ENCODE peak calls at places on chromosomes 3 and 15, in eight cellular contexts. N, H, S, P, M, A, G and C are unnamed samples.

GRCh38 chr3:104101736-104102135 is 1265.0 kb upstream of the ALCAM start:
- DNase-seq in N (no peak), H (no peak), S (no peak), P (peak; percentile 4), M (no peak), A (no peak), G (no peak), C (no peak)

GRCh38 chr3:13200951-13201350 is 127.7 kb upstream of the IQSEC1 start:
- DNase-seq in N (no peak), H (no peak), S (no peak), P (no peak), M (no peak), A (peak; percentile 48), G (no peak), C (no peak)

GRCh38 chr15:65426216-65426853 is 3.6 kb upstream of the IGDCC4 start:
- DNase-seq in N (no peak), H (peak; percentile 24), S (no peak), P (no peak), M (no peak), A (peak; percentile 34), G (no peak), C (no peak)

GRCh38 chr15:72835289-72835890 is 51.8 kb upstream of the ADPGK start:
- DNase-seq in N (no peak), H (peak; percentile 13), S (no peak), P (peak; percentile 17), M (peak; percentile 44), A (no peak), G (no peak), C (peak; percentile 24)

GRCh38 chr3:178719036-178719635 is 182.9 kb downstream of the KCNMB2 start:
- DNase-seq in N (no peak), H (no peak), S (no peak), P (no peak), M (no peak), A (no peak), G (no peak), C (no peak)

GRCh38 chr3:159112724-159113123 is 310.9 kb downstream of the MFSD1 start:
- DNase-seq in N (no peak), H (no peak), S (no peak), P (no peak), M (no peak), A (no peak), G (no peak), C (no peak)

GRCh38 chr15:40776537-40777141 is 6.9 kb downstream of the C15orf62 start:
- DNase-seq in N (peak; percentile 14), H (peak; percentile 89), S (peak; percentile 56), P (peak; percentile 96), M (no peak), A (peak; percentile 68), G (no peak), C (no peak)

GRCh38 chr3:61768284-61769012 is 207.1 kb downstream of the PTPRG start:
- DNase-seq in N (no peak), H (no peak), S (no peak), P (peak; percentile 59), M (peak; percentile 24), A (no peak), G (no peak), C (no peak)

GRCh38 chr15:94412979-94413741 is 181.8 kb downstream of the MCTP2 start:
- DNase-seq in N (no peak), H (no peak), S (no peak), P (peak; percentile 49), M (peak; percentile 48), A (no peak), G (peak; percentile 3), C (no peak)

GRCh38 chr15:66075947-66076346 is 177.6 kb downstream of the MEGF11 start:
- DNase-seq in N (no peak), H (peak; percentile 6), S (no peak), P (no peak), M (no peak), A (no peak), G (no peak), C (no peak)

GRCh38 chr3:99637041-99637380 is 1.4 kb upstream of the COL8A1 start:
- DNase-seq in N (no peak), H (no peak), S (no peak), P (no peak), M (no peak), A (no peak), G (no peak), C (no peak)

GRCh38 chr3:125431391-125431790 is 56.3 kb upstream of the ZNF148 start:
- DNase-seq in N (no peak), H (no peak), S (no peak), P (peak; percentile 61), M (no peak), A (no peak), G (no peak), C (no peak)

GRCh38 chr3:115958531-115958930 is 335.2 kb downstream of the GAP43 start:
- DNase-seq in N (no peak), H (no peak), S (no peak), P (no peak), M (no peak), A (no peak), G (no peak), C (no peak)

GRCh38 chr3:8539419-8539818 is 37.8 kb downstream of the LMCD1 start:
- DNase-seq in N (no peak), H (no peak), S (no peak), P (peak; percentile 51), M (no peak), A (no peak), G (no peak), C (no peak)

GRCh38 chr15:95325763-95326688 is 1004.5 kb upstream of the NR2F2 start:
- DNase-seq in N (peak; percentile 39), H (no peak), S (no peak), P (no peak), M (no peak), A (no peak), G (no peak), C (no peak)

GRCh38 chr3:64030741-64031140 is 7.4 kb upstream of the PSMD6 start:
- DNase-seq in N (peak; percentile 19), H (peak; percentile 68), S (peak; percentile 69), P (peak; percentile 77), M (peak; percentile 84), A (peak; percentile 90), G (peak; percentile 80), C (peak; percentile 73)

GRCh38 chr3:43866529-43867353 is 176.0 kb downstream of the ABHD5 start:
- DNase-seq in N (no peak), H (no peak), S (no peak), P (peak; percentile 99), M (no peak), A (peak; percentile 21), G (peak; percentile 91), C (peak; percentile 35)

GRCh38 chr3:172313671-172314070 is 134.6 kb downstream of the GHSR start:
- DNase-seq in N (no peak), H (no peak), S (no peak), P (no peak), M (no peak), A (no peak), G (no peak), C (no peak)

GRCh38 chr3:14536055-14536815 is 3.9 kb downstream of the GRIP2 start:
- DNase-seq in N (no peak), H (no peak), S (no peak), P (no peak), M (no peak), A (peak; percentile 71), G (no peak), C (no peak)

GRCh38 chr3:14538451-14539088 is 1.6 kb downstream of the GRIP2 start:
- DNase-seq in N (no peak), H (no peak), S (no peak), P (no peak), M (no peak), A (peak; percentile 38), G (no peak), C (no peak)

GRCh38 chr3:14539384-14540208 is 546 bp downstream of the GRIP2 start:
- DNase-seq in N (no peak), H (no peak), S (no peak), P (no peak), M (no peak), A (peak; percentile 62), G (no peak), C (no peak)

GRCh38 chr3:14536837-14537589 is 3.1 kb downstream of the GRIP2 start:
- DNase-seq in N (no peak), H (no peak), S (no peak), P (no peak), M (no peak), A (peak; percentile 5), G (no peak), C (no peak)

GRCh38 chr3:14537590-14538450 is 2.3 kb downstream of the GRIP2 start:
- DNase-seq in N (no peak), H (no peak), S (no peak), P (peak; percentile 19), M (no peak), A (peak; percentile 68), G (peak; percentile 65), C (no peak)
- H3K27ac ChIP-seq in N (no peak overlapping the region), H (no peak overlapping the region), S (no peak overlapping the region), P (no peak overlapping the region), M (no peak overlapping the region), A (no peak overlapping the region), G (no peak overlapping the region), C (no peak overlapping the region)

DNA sequence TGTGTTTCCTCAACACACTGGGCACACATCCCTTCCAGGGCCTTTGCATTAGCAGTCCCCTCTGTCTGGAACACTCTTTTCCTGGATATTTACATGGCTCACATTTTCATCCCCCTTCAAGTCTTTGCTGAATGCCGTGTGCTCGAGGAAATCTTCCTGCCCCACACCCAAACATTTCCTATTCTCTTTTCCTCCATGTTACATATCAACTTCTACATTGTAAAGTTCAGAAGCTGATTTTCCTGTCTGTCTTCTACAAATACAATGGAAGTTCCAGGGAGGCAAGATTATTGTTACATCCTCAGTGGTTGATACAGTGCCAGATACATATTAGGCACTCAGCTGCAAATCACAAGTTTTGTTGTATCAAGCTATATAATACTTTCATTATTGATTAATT is 4.1 kb downstream of the ACAD11 start:
- DNase-seq in N (no peak), H (no peak), S (no peak), P (no peak), M (no peak), A (no peak), G (no peak), C (no peak)
- H3K4me1 ChIP-seq in N (no peaks in the 10 kb centered on the region), H (peaks cover 8% of the 10 kb centered on the region), S (peaks cover 15% of the 10 kb centered on the region), P (peaks cover 32% of the 10 kb centered on the region), M (peaks cover 4% of the 10 kb centered on the region), A (no peaks in the 10 kb centered on the region), G (peaks cover 8% of the 10 kb centered on the region), C (peaks cover 22% of the 10 kb centered on the region)

GRCh38 chr15:90915216-90915807 is 12.2 kb downstream of the MAN2A2 start:
- DNase-seq in N (no peak), H (no peak), S (no peak), P (no peak), M (no peak), A (no peak), G (no peak), C (no peak)
- H3K27ac ChIP-seq in N (peak overlapping the region; percentile 20), H (no peak overlapping the region), S (peak overlapping the region; percentile 65), P (no peak overlapping the region), M (no peak overlapping the region), A (no peak overlapping the region), G (no peak overlapping the region), C (no peak overlapping the region)

GRCh38 chr3:184562146-184562861 is 719 bp downstream of the EPHB3 start:
- DNase-seq in N (no peak), H (no peak), S (no peak), P (peak; percentile 66), M (no peak), A (no peak), G (no peak), C (no peak)
- H3K4me1 ChIP-seq in N (no peaks in the 10 kb centered on the region), H (peaks cover 24% of the 10 kb centered on the region), S (peaks cover 42% of the 10 kb centered on the region), P (peaks cover 27% of the 10 kb centered on the region), M (peaks cover 29% of the 10 kb centered on the region), A (no peaks in the 10 kb centered on the region), G (peaks cover 28% of the 10 kb centered on the region), C (peaks cover 56% of the 10 kb centered on the region)